ENCODE peak calls at places on chromosome 22, in eight cellular contexts. L, N, Z, P, T, J, A and S are unnamed samples.

GRCh38 chr22:27873476-27873875 is 45.6 kb downstream of the PITPNB start:
- DNase-seq in L (peak), N (no peak), Z (no peak), P (no peak), T (no peak), J (no peak), A (no peak), S (no peak)

GRCh38 chr22:26033071-26033470 is 136.2 kb upstream of the SEZ6L start:
- DNase-seq in L (no peak), N (no peak), Z (no peak), P (no peak), T (no peak), J (no peak), A (no peak), S (no peak)

GRCh38 chr22:50704510-50705218 is 32.0 kb downstream of the SHANK3 start:
- DNase-seq in L (peak), N (no peak), Z (no peak), P (no peak), T (peak), J (no peak), A (no peak), S (no peak)

GRCh38 chr22:27779650-27780049 is 21.9 kb downstream of the MN1 start:
- DNase-seq in L (no peak), N (no peak), Z (no peak), P (no peak), T (no peak), J (no peak), A (no peak), S (no peak)

GRCh38 chr22:17098379-17098819 is 13.6 kb downstream of the IL17RA start:
- DNase-seq in L (no peak), N (no peak), Z (no peak), P (peak), T (peak), J (no peak), A (no peak), S (no peak)

GRCh38 chr22:19290400-19291217 is 910 bp downstream of the CLTCL1 start:
- DNase-seq in L (no peak), N (no peak), Z (no peak), P (no peak), T (no peak), J (peak), A (peak), S (no peak)

GRCh38 chr22:46942816-46943783 is 180.7 kb downstream of the TBC1D22A start:
- DNase-seq in L (peak), N (no peak), Z (no peak), P (no peak), T (peak), J (no peak), A (no peak), S (no peak)

GRCh38 chr22:19631899-19632670 is 82.2 kb upstream of the SEPTIN5 start:
- DNase-seq in L (no peak), N (no peak), Z (peak), P (peak), T (no peak), J (peak), A (peak), S (peak)

GRCh38 chr22:50186181-50186731 is 543 bp downstream of the TRABD start:
- DNase-seq in L (no peak), N (no peak), Z (no peak), P (peak), T (no peak), J (no peak), A (no peak), S (no peak)

GRCh38 chr22:50008151-50009040 is 4.2 kb downstream of the IL17REL start:
- DNase-seq in L (peak), N (peak), Z (no peak), P (no peak), T (peak), J (no peak), A (no peak), S (no peak)

DNA sequence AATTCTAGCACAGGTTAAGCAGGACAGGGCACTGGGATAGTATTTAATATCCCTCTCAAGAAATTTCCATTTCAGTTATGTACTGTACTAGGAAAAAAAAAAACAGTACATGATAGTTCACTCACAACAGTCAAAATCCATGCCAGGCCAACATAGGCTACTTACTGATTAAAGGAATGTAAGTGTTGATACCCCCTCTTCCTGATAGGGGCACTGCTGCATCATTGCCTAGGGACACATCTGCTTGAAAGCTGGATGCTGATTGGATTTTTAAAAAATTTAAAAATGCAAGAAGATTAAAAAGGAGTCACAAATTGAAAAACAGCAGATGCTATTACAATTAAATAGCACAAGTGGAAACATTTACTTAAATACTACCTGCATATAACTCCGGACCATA is 43.4 kb downstream of the APOL5 start:
- DNase-seq in L (no peak), N (no peak), Z (no peak), P (no peak), T (no peak), J (peak), A (no peak), S (no peak)
- TF ChIP-seq CTCF in L (peak), N (no peak), Z (peak), P (peak), T (peak), J (peak), A (no peak), S (peak)

GRCh38 chr22:33539902-33540751 is 380.1 kb downstream of the LARGE1 start:
- DNase-seq in L (peak), N (peak), Z (no peak), P (no peak), T (peak), J (peak), A (no peak), S (peak)
- H3K4me3 ChIP-seq in L (no peak), N (no peak), Z (no peak), P (no peak), T (no peak), J (peak), A (no peak), S (no peak)

GRCh38 chr22:22400964-22401363 is 107.6 kb downstream of the ZNF280B start:
- DNase-seq in L (no peak), N (no peak), Z (no peak), P (no peak), T (no peak), J (no peak), A (no peak), S (no peak)

GRCh38 chr22:22398530-22399327 is 109.8 kb downstream of the ZNF280B start:
- DNase-seq in L (no peak), N (no peak), Z (no peak), P (no peak), T (no peak), J (no peak), A (no peak), S (no peak)

GRCh38 chr22:22397875-22398524 is 110.5 kb downstream of the ZNF280B start:
- DNase-seq in L (peak), N (no peak), Z (no peak), P (peak), T (no peak), J (no peak), A (no peak), S (no peak)

GRCh38 chr22:22401381-22401780 is 107.2 kb downstream of the ZNF280B start:
- DNase-seq in L (no peak), N (no peak), Z (no peak), P (no peak), T (no peak), J (no peak), A (no peak), S (no peak)

DNA sequence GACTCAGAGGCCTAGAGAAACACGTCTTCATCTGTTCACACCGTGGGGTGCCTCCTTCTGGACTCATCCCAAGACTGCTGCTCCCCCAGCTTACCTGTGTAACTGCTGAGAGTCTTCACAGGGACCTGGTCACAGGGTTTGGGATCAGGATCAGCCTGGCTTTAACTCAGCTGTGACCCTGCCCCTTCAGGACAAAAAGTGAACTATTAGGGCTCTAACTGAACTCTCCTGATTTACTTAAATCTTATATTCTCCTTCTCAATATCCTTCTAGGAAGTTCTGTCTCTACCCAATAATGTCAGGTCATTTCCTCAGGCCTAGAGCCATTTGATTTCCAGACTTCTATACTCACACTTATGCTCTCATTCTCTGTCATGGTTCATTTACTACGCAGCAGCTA is 108.4 kb downstream of the ZNF280B start:
- DNase-seq in L (no peak), N (no peak), Z (no peak), P (no peak), T (no peak), J (no peak), A (no peak), S (no peak)
- TF ChIP-seq CTCF in L (no peak), N (no peak), Z (no peak), P (peak), T (no peak), J (no peak), A (no peak), S (no peak)

GRCh38 chr22:37692627-37693285 is 4.1 kb upstream of the TRIOBP start:
- DNase-seq in L (no peak), N (no peak), Z (no peak), P (no peak), T (no peak), J (no peak), A (no peak), S (no peak)
- H3K4me3 ChIP-seq in L (no peak), N (no peak), Z (no peak), P (no peak), T (no peak), J (no peak), A (no peak), S (no peak)